ENCODE peak calls at places on chromosome X, in six cellular contexts. One of them, this sample, is unnamed.
A peak's percentile ranks its signal among the peaks of the same experiment; 100 is the strongest.

GRCh38 chrX:47587091-47587891 is 5.1 kb downstream of the TIMP1 start:
- DNase-seq in NCI-H510A treated with DMSO at 0.1 percent for 48 hours: no peak
- DNase-seq in HEK293T: no peak
- DNase-seq in T-helper 9 cell: no peak
- DNase-seq in colonic mucosa: peak; percentile 4
- DNase-seq in NCI-H2107: no peak
- DNase-seq in this sample: peak; percentile 14

GRCh38 chrX:135170877-135171519 is at the start of gene CT55:
- DNase-seq in colonic mucosa: no peak
- DNase-seq in NCI-H510A treated with DMSO at 0.1 percent for 48 hours: no peak
- DNase-seq in HEK293T: peak; percentile 20
- DNase-seq in NCI-H2107: no peak
- DNase-seq in T-helper 9 cell: no peak
- DNase-seq in this sample: no peak

GRCh38 chrX:72020204-72020603 is 109.6 kb downstream of the NHSL2 start:
- DNase-seq in T-helper 9 cell: no peak
- DNase-seq in colonic mucosa: peak; percentile 19
- DNase-seq in NCI-H2107: no peak
- DNase-seq in HEK293T: no peak
- DNase-seq in NCI-H510A treated with DMSO at 0.1 percent for 48 hours: no peak
- DNase-seq in this sample: no peak

GRCh38 chrX:18640686-18641085 is 31.2 kb downstream of the RS1 start:
- DNase-seq in NCI-H510A treated with DMSO at 0.1 percent for 48 hours: peak; percentile 49
- DNase-seq in colonic mucosa: no peak
- DNase-seq in T-helper 9 cell: no peak
- DNase-seq in HEK293T: no peak
- DNase-seq in NCI-H2107: no peak
- DNase-seq in this sample: no peak

GRCh38 chrX:10074241-10074941 is 82.4 kb upstream of the CLCN4 start:
- DNase-seq in NCI-H2107: no peak
- DNase-seq in NCI-H510A treated with DMSO at 0.1 percent for 48 hours: no peak
- DNase-seq in T-helper 9 cell: no peak
- DNase-seq in HEK293T: no peak
- DNase-seq in colonic mucosa: no peak
- DNase-seq in this sample: peak; percentile 83

GRCh38 chrX:132023896-132024386 is 839 bp downstream of the STK26 start:
- DNase-seq in T-helper 9 cell: peak; percentile 8
- DNase-seq in NCI-H510A treated with DMSO at 0.1 percent for 48 hours: peak; percentile 62
- DNase-seq in HEK293T: no peak
- DNase-seq in NCI-H2107: no peak
- DNase-seq in colonic mucosa: peak; percentile 43
- DNase-seq in this sample: peak; percentile 37

GRCh38 chrX:14504960-14505538 is 24.3 kb upstream of the GLRA2 start:
- DNase-seq in NCI-H510A treated with DMSO at 0.1 percent for 48 hours: no peak
- DNase-seq in colonic mucosa: no peak
- DNase-seq in NCI-H2107: no peak
- DNase-seq in HEK293T: no peak
- DNase-seq in T-helper 9 cell: no peak
- DNase-seq in this sample: peak; percentile 47

GRCh38 chrX:41605144-41605543 is 83.6 kb upstream of the GPR34 start:
- DNase-seq in NCI-H510A treated with DMSO at 0.1 percent for 48 hours: no peak
- DNase-seq in NCI-H2107: no peak
- DNase-seq in HEK293T: no peak
- DNase-seq in colonic mucosa: no peak
- DNase-seq in T-helper 9 cell: no peak
- DNase-seq in this sample: no peak

GRCh38 chrX:26649534-26649933 is 433.6 kb downstream of the MAGEB5 start:
- DNase-seq in NCI-H510A treated with DMSO at 0.1 percent for 48 hours: peak; percentile 17
- DNase-seq in HEK293T: peak; percentile 15
- DNase-seq in NCI-H2107: no peak
- DNase-seq in colonic mucosa: no peak
- DNase-seq in T-helper 9 cell: no peak
- DNase-seq in this sample: peak; percentile 6

GRCh38 chrX:109889289-109890006 is 113.5 kb upstream of the TMEM164 start:
- DNase-seq in colonic mucosa: no peak
- DNase-seq in T-helper 9 cell: no peak
- DNase-seq in HEK293T: no peak
- DNase-seq in NCI-H2107: no peak
- DNase-seq in NCI-H510A treated with DMSO at 0.1 percent for 48 hours: no peak
- DNase-seq in this sample: no peak

GRCh38 chrX:77723684-77724083 is 62.3 kb downstream of the ATRX start:
- DNase-seq in HEK293T: no peak
- DNase-seq in NCI-H510A treated with DMSO at 0.1 percent for 48 hours: no peak
- DNase-seq in colonic mucosa: no peak
- DNase-seq in T-helper 9 cell: no peak
- DNase-seq in NCI-H2107: no peak
- DNase-seq in this sample: no peak

GRCh38 chrX:15497865-15498264 is 2.7 kb upstream of the BMX start:
- DNase-seq in T-helper 9 cell: peak; percentile 28
- DNase-seq in HEK293T: peak; percentile 74
- DNase-seq in colonic mucosa: peak; percentile 77
- DNase-seq in NCI-H510A treated with DMSO at 0.1 percent for 48 hours: peak; percentile 63
- DNase-seq in NCI-H2107: peak; percentile 12
- DNase-seq in this sample: peak; percentile 66

GRCh38 chrX:85084770-85085393 is 81.2 kb downstream of the APOOL start:
- DNase-seq in HEK293T: peak; percentile 53
- DNase-seq in NCI-H510A treated with DMSO at 0.1 percent for 48 hours: peak; percentile 30
- DNase-seq in colonic mucosa: peak; percentile 23
- DNase-seq in T-helper 9 cell: no peak
- DNase-seq in NCI-H2107: no peak
- DNase-seq in this sample: peak; percentile 14